ENCODE peak calls at places on chromosomes 6 and 20, in six cellular contexts. F is globus pallidus, J is WTC11, T is nucleus accumbens, R is putamen, S is nephron progenitor cell. W is an unnamed sample.

GRCh38 chr20:64025826-64026412 is 10.1 kb upstream of the C20orf204 start:
- DNase-seq in F (no peak), J (no peak), T (no peak), R (no peak), S (no peak), W (no peak)

GRCh38 chr6:88983532-88983931 is 20.1 kb upstream of the RNGTT start:
- DNase-seq in F (no peak), J (peak; percentile 54), T (no peak), R (no peak), S (peak; percentile 25), W (no peak)

GRCh38 chr6:32685603-32686002 is 19.1 kb upstream of the HLA-DQB1 start:
- DNase-seq in F (no peak), J (no peak), T (no peak), R (no peak), S (no peak), W (no peak)

GRCh38 chr20:31661625-31662371 is 24.1 kb downstream of the COX4I2 start:
- DNase-seq in F (peak; percentile 86), J (peak; percentile 87), T (peak; percentile 75), R (peak; percentile 79), S (peak; percentile 83), W (peak; percentile 99)

GRCh38 chr6:115091461-115091860 is 748.6 kb upstream of the HS3ST5 start:
- DNase-seq in F (no peak), J (no peak), T (no peak), R (no peak), S (no peak), W (no peak)

GRCh38 chr6:21953831-21954801 is 342.7 kb downstream of the PRL start:
- DNase-seq in F (peak; percentile 5), J (peak; percentile 21), T (no peak), R (no peak), S (peak; percentile 25), W (no peak)

GRCh38 chr6:99422912-99423311 is 2.2 kb downstream of the PNISR start:
- DNase-seq in F (no peak), J (no peak), T (no peak), R (no peak), S (no peak), W (no peak)

GRCh38 chr20:37914672-37915433 is 11.9 kb downstream of the VSTM2L start:
- DNase-seq in F (no peak), J (peak; percentile 72), T (no peak), R (no peak), S (peak; percentile 61), W (peak; percentile 94)

GRCh38 chr6:41286544-41287346 is at the start of gene TREM1:
- DNase-seq in F (no peak), J (no peak), T (no peak), R (no peak), S (no peak), W (no peak)

GRCh38 chr20:8870652-8871051 is 198.2 kb upstream of the PLCB4 start:
- DNase-seq in F (no peak), J (no peak), T (no peak), R (no peak), S (no peak), W (no peak)

GRCh38 chr20:32918751-32919150 is 60.0 kb downstream of the EFCAB8 start:
- DNase-seq in F (no peak), J (no peak), T (no peak), R (no peak), S (no peak), W (peak; percentile 17)

GRCh38 chr20:48845000-48845399 is 17.2 kb upstream of the PREX1 start:
- DNase-seq in F (no peak), J (no peak), T (no peak), R (no peak), S (no peak), W (no peak)

W was measured in H7.